ENCODE peak calls at places on chromosomes 12 and 14, in four cellular contexts. One of them, this sample, is unnamed. For H3K27me3, the result is how much of the 10 kb centered on the place peaks cover.

GRCh38 chr14:86574778-86575129 is 1044.8 kb downstream of the FLRT2 start:
- DNase-seq in HCT116: no peak
- DNase-seq in fibroblast of lung: no peak
- DNase-seq in brain microvascular endothelial cell: no peak
- DNase-seq in this sample: no peak

GRCh38 chr14:81562818-81563217 is 29.2 kb upstream of the SEL1L start:
- DNase-seq in fibroblast of lung: no peak
- DNase-seq in HCT116: no peak
- DNase-seq in brain microvascular endothelial cell: no peak
- DNase-seq in this sample: no peak

GRCh38 chr12:57116580-57117281 is 5.6 kb upstream of the STAT6 start:
- DNase-seq in HCT116: no peak
- DNase-seq in fibroblast of lung: no peak
- DNase-seq in brain microvascular endothelial cell: no peak
- DNase-seq in this sample: no peak

GRCh38 chr12:13241833-13242232 is 45.3 kb downstream of the EMP1 start:
- DNase-seq in brain microvascular endothelial cell: no peak
- DNase-seq in HCT116: peak
- DNase-seq in fibroblast of lung: no peak
- DNase-seq in this sample: no peak

GRCh38 chr14:22319526-22320352 is 269.3 kb downstream of the DAD1 start:
- DNase-seq in HCT116: peak
- DNase-seq in brain microvascular endothelial cell: peak
- DNase-seq in fibroblast of lung: peak
- DNase-seq in this sample: no peak

GRCh38 chr12:7899755-7900154 is 27.0 kb upstream of the SLC2A14 start:
- DNase-seq in fibroblast of lung: peak
- DNase-seq in brain microvascular endothelial cell: no peak
- DNase-seq in HCT116: no peak
- DNase-seq in this sample: no peak

GRCh38 chr12:52663420-52663819 is 11.4 kb upstream of the KRT2 start:
- DNase-seq in brain microvascular endothelial cell: no peak
- DNase-seq in fibroblast of lung: no peak
- DNase-seq in HCT116: no peak
- DNase-seq in this sample: no peak

GRCh38 chr12:120367924-120368788 is 808 bp downstream of the MSI1 start:
- DNase-seq in HCT116: no peak
- DNase-seq in brain microvascular endothelial cell: no peak
- DNase-seq in fibroblast of lung: no peak
- DNase-seq in this sample: no peak

GRCh38 chr12:12627308-12627827 is 15.7 kb downstream of the CREBL2 start:
- DNase-seq in HCT116: no peak
- DNase-seq in fibroblast of lung: no peak
- DNase-seq in brain microvascular endothelial cell: no peak
- DNase-seq in this sample: no peak

GRCh38 chr12:51867796-51868428 is 19.4 kb upstream of the FIGNL2 start:
- DNase-seq in fibroblast of lung: no peak
- DNase-seq in brain microvascular endothelial cell: no peak
- DNase-seq in HCT116: no peak
- DNase-seq in this sample: no peak

DNA sequence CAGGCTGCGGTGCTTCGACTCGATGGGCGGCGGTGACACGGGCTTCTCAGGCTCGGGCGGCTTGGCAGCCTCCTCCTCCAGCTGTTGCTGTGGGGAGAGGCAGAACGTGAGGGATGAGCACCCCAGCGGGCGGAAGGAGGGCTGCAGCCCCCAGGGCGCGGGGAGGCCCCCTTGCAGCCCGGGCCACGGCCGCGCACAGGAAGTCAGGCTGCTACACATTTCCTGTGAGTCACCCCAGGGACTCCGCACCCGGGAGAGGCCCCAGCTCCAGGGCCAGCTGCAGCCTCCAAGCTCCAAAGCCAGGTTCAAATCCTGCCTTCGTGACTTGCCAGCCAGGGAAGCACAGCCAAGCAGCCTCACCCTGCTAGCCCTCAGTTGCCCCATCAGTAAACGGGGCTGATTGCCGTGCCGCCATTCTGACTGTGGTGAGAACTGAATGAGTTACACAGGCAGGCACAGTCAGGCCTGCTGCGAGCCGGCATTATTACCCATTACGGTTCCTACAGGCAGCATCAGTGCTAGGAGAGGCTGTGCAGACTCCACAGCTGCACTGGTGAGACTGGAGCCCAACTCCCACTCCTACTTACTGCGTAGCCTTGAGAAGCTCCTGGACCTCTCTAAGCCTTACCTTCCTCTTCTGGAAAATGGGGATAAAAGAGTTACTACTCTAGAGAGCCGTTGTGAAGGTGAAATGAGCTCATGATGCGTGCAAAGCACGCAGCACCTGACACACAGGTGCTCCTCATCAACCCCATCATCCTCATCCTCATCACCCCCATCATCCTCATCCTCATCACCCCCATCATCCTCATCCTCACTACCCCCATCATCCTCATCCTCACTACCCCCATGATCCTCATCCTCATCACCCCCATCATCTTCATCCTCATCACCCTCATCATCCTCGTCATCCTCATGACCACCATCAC is 100.9 kb downstream of the NCOR2 start:
- DNase-seq in HCT116: no peak
- DNase-seq in brain microvascular endothelial cell: peak
- DNase-seq in fibroblast of lung: no peak
- DNase-seq in this sample: no peak
- TF ChIP-seq CTCF in HCT116: no peak
- TF ChIP-seq CTCF in brain microvascular endothelial cell: peak
- TF ChIP-seq CTCF in fibroblast of lung: no peak
- TF ChIP-seq CTCF in this sample: no peak

GRCh38 chr12:113537751-113538087 is 66.0 kb upstream of the LHX5 start:
- DNase-seq in fibroblast of lung: no peak
- DNase-seq in brain microvascular endothelial cell: no peak
- DNase-seq in HCT116: no peak
- DNase-seq in this sample: no peak
- H3K27me3 ChIP-seq in fibroblast of lung: under half
- H3K27me3 ChIP-seq in brain microvascular endothelial cell: under half
- H3K27me3 ChIP-seq in HCT116: half or more
- H3K27me3 ChIP-seq in this sample: under half

DNA sequence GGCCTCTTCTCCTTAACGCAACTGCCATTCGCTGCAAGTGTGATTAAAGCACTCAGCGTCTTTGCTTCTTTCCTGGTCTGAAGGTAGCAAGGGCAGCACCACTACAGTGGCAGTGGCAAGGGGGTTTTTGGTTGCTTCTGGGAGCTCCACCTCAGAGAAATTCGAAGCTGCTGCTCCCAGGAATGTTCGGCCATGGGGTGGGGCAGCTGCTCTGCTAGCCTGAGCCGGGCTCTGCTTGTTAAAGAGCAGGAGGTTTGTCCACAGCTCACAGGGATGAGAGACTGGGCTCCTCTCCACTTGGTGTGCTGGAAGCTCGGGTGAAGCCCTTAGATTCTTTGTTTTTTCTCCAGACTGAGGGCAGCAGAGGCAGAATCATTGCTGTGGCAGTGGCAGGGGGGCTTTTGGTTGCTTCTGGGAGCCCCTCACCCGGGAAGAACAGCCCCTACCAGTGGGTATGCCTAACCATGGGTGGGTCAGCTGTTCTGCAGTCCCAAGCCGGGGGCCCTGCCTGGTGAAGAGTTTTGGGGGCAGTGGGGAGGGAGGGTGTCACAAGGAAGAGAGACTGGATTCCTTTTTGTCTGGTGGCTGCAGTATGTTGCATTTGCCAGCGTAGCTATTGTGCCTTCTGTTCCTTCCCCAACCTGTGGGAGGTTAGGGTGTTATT is 340.2 kb downstream of the AEBP2 start:
- DNase-seq in HCT116: no peak
- DNase-seq in brain microvascular endothelial cell: no peak
- DNase-seq in fibroblast of lung: no peak
- DNase-seq in this sample: no peak
- TF ChIP-seq CTCF in HCT116: no peak
- TF ChIP-seq CTCF in brain microvascular endothelial cell: no peak
- TF ChIP-seq CTCF in fibroblast of lung: no peak
- TF ChIP-seq CTCF in this sample: no peak

GRCh38 chr12:130162771-130163460 is 652 bp downstream of the FZD10 start:
- DNase-seq in HCT116: no peak
- DNase-seq in fibroblast of lung: no peak
- DNase-seq in brain microvascular endothelial cell: no peak
- DNase-seq in this sample: no peak

GRCh38 chr12:130164216-130164542 is 1.9 kb downstream of the FZD10 start:
- DNase-seq in HCT116: no peak
- DNase-seq in fibroblast of lung: no peak
- DNase-seq in brain microvascular endothelial cell: no peak
- DNase-seq in this sample: no peak

GRCh38 chr12:130164931-130165330 is 2.7 kb downstream of the FZD10 start:
- DNase-seq in fibroblast of lung: no peak
- DNase-seq in brain microvascular endothelial cell: no peak
- DNase-seq in HCT116: no peak
- DNase-seq in this sample: no peak

GRCh38 chr12:130162267-130162666 is at the start of gene FZD10:
- DNase-seq in fibroblast of lung: no peak
- DNase-seq in brain microvascular endothelial cell: no peak
- DNase-seq in HCT116: no peak
- DNase-seq in this sample: no peak

DNA sequence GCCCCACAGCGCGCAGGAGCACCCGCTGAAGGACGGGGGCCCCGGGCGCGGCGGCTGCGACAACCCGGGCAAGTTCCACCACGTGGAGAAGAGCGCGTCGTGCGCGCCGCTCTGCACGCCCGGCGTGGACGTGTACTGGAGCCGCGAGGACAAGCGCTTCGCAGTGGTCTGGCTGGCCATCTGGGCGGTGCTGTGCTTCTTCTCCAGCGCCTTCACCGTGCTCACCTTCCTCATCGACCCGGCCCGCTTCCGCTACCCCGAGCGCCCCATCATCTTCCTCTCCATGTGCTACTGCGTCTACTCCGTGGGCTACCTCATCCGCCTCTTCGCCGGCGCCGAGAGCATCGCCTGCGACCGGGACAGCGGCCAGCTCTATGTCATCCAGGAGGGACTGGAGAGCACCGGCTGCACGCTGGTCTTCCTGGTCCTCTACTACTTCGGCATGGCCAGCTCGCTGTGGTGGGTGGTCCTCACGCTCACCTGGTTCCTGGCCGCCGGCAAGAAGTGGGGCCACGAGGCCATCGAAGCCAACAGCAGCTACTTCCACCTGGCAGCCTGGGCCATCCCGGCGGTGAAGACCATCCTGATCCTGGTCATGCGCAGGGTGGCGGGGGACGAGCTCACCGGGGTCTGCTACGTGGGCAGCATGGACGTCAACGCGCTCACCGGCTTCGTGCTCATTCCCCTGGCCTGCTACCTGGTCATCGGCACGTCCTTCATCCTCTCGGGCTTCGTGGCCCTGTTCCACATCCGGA is 1.4 kb downstream of the FZD10 start:
- DNase-seq in brain microvascular endothelial cell: no peak
- DNase-seq in fibroblast of lung: no peak
- DNase-seq in HCT116: no peak
- DNase-seq in this sample: no peak
- H3K27me3 ChIP-seq in brain microvascular endothelial cell: under half
- H3K27me3 ChIP-seq in fibroblast of lung: under half
- H3K27me3 ChIP-seq in HCT116: under half
- H3K27me3 ChIP-seq in this sample: under half

GRCh38 chr12:76554411-76555225 is 5.0 kb downstream of the OSBPL8 start:
- DNase-seq in brain microvascular endothelial cell: no peak
- DNase-seq in fibroblast of lung: no peak
- DNase-seq in HCT116: no peak
- DNase-seq in this sample: no peak

GRCh38 chr12:76555797-76556196 is 3.8 kb downstream of the OSBPL8 start:
- DNase-seq in HCT116: no peak
- DNase-seq in brain microvascular endothelial cell: no peak
- DNase-seq in fibroblast of lung: no peak
- DNase-seq in this sample: no peak

GRCh38 chr12:76556373-76556772 is 3.2 kb downstream of the OSBPL8 start:
- DNase-seq in fibroblast of lung: no peak
- DNase-seq in brain microvascular endothelial cell: no peak
- DNase-seq in HCT116: no peak
- DNase-seq in this sample: no peak

GRCh38 chr12:76552343-76552938 is 7.1 kb downstream of the OSBPL8 start:
- DNase-seq in HCT116: no peak
- DNase-seq in fibroblast of lung: no peak
- DNase-seq in brain microvascular endothelial cell: no peak
- DNase-seq in this sample: no peak

GRCh38 chr12:76555226-76555767 is 4.3 kb downstream of the OSBPL8 start:
- DNase-seq in HCT116: no peak
- DNase-seq in brain microvascular endothelial cell: no peak
- DNase-seq in fibroblast of lung: peak
- DNase-seq in this sample: no peak
- TF ChIP-seq CTCF in HCT116: no peak
- TF ChIP-seq CTCF in brain microvascular endothelial cell: no peak
- TF ChIP-seq CTCF in fibroblast of lung: no peak
- TF ChIP-seq CTCF in this sample: peak

GRCh38 chr12:54566792-54567191 is 17.4 kb downstream of the PDE1B start:
- DNase-seq in brain microvascular endothelial cell: no peak
- DNase-seq in HCT116: no peak
- DNase-seq in fibroblast of lung: no peak
- DNase-seq in this sample: no peak
- H3K27me3 ChIP-seq in brain microvascular endothelial cell: under half
- H3K27me3 ChIP-seq in HCT116: under half
- H3K27me3 ChIP-seq in fibroblast of lung: under half
- H3K27me3 ChIP-seq in this sample: under half

GRCh38 chr12:38544357-38545066 is 227.9 kb downstream of the ALG10B start:
- DNase-seq in brain microvascular endothelial cell: no peak
- DNase-seq in HCT116: no peak
- DNase-seq in fibroblast of lung: no peak
- DNase-seq in this sample: no peak
- TF ChIP-seq CTCF in brain microvascular endothelial cell: no peak
- TF ChIP-seq CTCF in HCT116: no peak
- TF ChIP-seq CTCF in fibroblast of lung: no peak
- TF ChIP-seq CTCF in this sample: no peak

DNA sequence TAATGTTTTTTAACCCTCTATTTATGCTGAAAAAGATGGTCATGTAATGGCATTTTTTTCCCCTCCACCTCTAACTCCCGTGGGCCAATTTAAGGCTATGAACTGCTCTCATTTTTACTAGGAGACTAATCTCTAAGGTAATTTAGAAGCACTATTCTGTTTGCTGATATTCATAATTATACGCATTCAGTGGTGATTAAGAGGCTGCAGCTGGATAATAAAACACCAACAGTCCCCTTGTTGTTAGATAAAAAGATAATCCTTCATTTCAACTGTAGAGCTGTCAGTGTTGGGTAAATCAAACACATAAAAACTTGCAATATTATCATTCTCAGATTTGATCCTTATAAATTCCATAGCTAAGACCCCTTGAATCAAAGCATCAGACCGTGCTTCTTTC is 8.9 kb downstream of the MYO1H start:
- DNase-seq in HCT116: no peak
- DNase-seq in fibroblast of lung: no peak
- DNase-seq in brain microvascular endothelial cell: no peak
- DNase-seq in this sample: no peak
- H3K27me3 ChIP-seq in HCT116: under half
- H3K27me3 ChIP-seq in fibroblast of lung: under half
- H3K27me3 ChIP-seq in brain microvascular endothelial cell: under half
- H3K27me3 ChIP-seq in this sample: under half

GRCh38 chr12:54136844-54137580 is 51.8 kb downstream of the SMUG1 start:
- DNase-seq in HCT116: no peak
- DNase-seq in brain microvascular endothelial cell: no peak
- DNase-seq in fibroblast of lung: no peak
- DNase-seq in this sample: no peak
- TF ChIP-seq CTCF in HCT116: no peak
- TF ChIP-seq CTCF in brain microvascular endothelial cell: no peak
- TF ChIP-seq CTCF in fibroblast of lung: no peak
- TF ChIP-seq CTCF in this sample: peak